ENCODE peak calls at places on chromosomes 6 and 20, in eight cellular contexts. E, D, J, H, U, Y, O and I are unnamed samples.

GRCh38 chr6:10534418-10534760 is 13.2 kb downstream of the GCNT2 start:
- DNase-seq in E (no peak), D (no peak), J (no peak), H (no peak), U (no peak), Y (no peak), O (no peak), I (peak; percentile 32)

GRCh38 chr6:168363811-168364792 is 44.5 kb upstream of the DACT2 start:
- DNase-seq in E (no peak), D (no peak), J (peak; percentile 14), H (no peak), U (no peak), Y (peak; percentile 36), O (no peak), I (no peak)

GRCh38 chr6:12472601-12473038 is 182.5 kb downstream of the EDN1 start:
- DNase-seq in E (peak; percentile 51), D (peak; percentile 94), J (no peak), H (peak; percentile 59), U (no peak), Y (peak; percentile 85), O (no peak), I (peak; percentile 32)

GRCh38 chr6:13544454-13545186 is 29.8 kb upstream of the SIRT5 start:
- DNase-seq in E (no peak), D (no peak), J (no peak), H (no peak), U (no peak), Y (no peak), O (no peak), I (no peak)

GRCh38 chr20:37395411-37395800 is 49.5 kb downstream of the SRC start:
- DNase-seq in E (no peak), D (no peak), J (no peak), H (no peak), U (no peak), Y (no peak), O (no peak), I (no peak)

GRCh38 chr6:31826793-31827285 is 699 bp upstream of the HSPA1B start:
- DNase-seq in E (peak; percentile 89), D (peak; percentile 86), J (peak; percentile 87), H (peak; percentile 88), U (peak; percentile 78), Y (peak; percentile 97), O (peak; percentile 91), I (peak; percentile 94)

GRCh38 chr20:53599039-53599362 is 5.4 kb upstream of the ZNF217 start:
- DNase-seq in E (no peak), D (no peak), J (no peak), H (no peak), U (no peak), Y (no peak), O (no peak), I (no peak)

GRCh38 chr6:31763617-31763940 is 1.1 kb downstream of the SAPCD1 start:
- DNase-seq in E (no peak), D (no peak), J (no peak), H (no peak), U (no peak), Y (no peak), O (no peak), I (no peak)

GRCh38 chr20:32537657-32538525 is 47.2 kb downstream of the NOL4L start:
- DNase-seq in E (no peak), D (no peak), J (no peak), H (no peak), U (peak; percentile 86), Y (no peak), O (no peak), I (no peak)

GRCh38 chr6:24668997-24669361 is 2.1 kb downstream of the ACOT13 start:
- DNase-seq in E (no peak), D (no peak), J (no peak), H (no peak), U (no peak), Y (no peak), O (no peak), I (no peak)
- TF ChIP-seq POLR2A in E (no peak), D (no peak), J (no peak), H (no peak), U (no peak), Y (no peak), O (no peak), I (no peak)

GRCh38 chr20:44521484-44522481 is at the start of gene SERINC3:
- DNase-seq in E (peak; percentile 95), D (peak; percentile 97), J (peak; percentile 97), H (peak; percentile 96), U (peak; percentile 96), Y (peak; percentile 99), O (peak; percentile 98), I (peak; percentile 96)
- H3K4me1 ChIP-seq in E (peaks cover 36% of the 10 kb centered on the region), D (peaks cover 44% of the 10 kb centered on the region), J (no peaks in the 10 kb centered on the region), H (peaks cover 31% of the 10 kb centered on the region), U (peaks cover 46% of the 10 kb centered on the region), Y (no peaks in the 10 kb centered on the region), O (peaks cover 53% of the 10 kb centered on the region), I (peaks cover 38% of the 10 kb centered on the region)

GRCh38 chr6:16227048-16227562 is 11.3 kb upstream of the GMPR start:
- DNase-seq in E (no peak), D (no peak), J (no peak), H (no peak), U (no peak), Y (no peak), O (no peak), I (peak; percentile 20)

GRCh38 chr6:16223362-16223761 is 15.0 kb upstream of the GMPR start:
- DNase-seq in E (no peak), D (no peak), J (no peak), H (no peak), U (no peak), Y (no peak), O (no peak), I (no peak)

GRCh38 chr6:16222826-16223225 is 15.6 kb upstream of the GMPR start:
- DNase-seq in E (no peak), D (no peak), J (no peak), H (no peak), U (no peak), Y (no peak), O (no peak), I (no peak)

GRCh38 chr6:16227605-16228004 is 10.8 kb upstream of the GMPR start:
- DNase-seq in E (no peak), D (no peak), J (no peak), H (no peak), U (peak; percentile 11), Y (no peak), O (no peak), I (peak; percentile 48)

DNA sequence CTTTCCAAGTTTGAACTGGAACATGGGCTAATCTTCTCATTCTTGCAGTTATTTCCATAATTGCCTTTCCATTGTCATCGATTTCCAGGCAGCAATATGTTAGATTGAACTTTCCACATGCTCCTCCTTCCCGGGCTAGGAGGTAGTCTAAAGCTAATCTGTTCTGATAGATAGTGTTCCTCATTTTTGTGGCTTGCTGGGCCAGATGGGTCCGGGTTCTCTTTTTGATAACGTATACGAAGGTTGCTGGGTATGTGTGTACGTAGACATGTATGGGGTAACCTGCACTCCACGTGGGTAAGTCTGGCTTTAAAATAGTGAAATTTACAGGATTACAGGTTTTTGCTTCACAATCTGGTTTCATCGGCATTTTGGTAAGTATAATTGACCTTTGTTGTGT is 14.0 kb upstream of the GMPR start:
- DNase-seq in E (no peak), D (no peak), J (no peak), H (no peak), U (peak; percentile 77), Y (no peak), O (no peak), I (no peak)
- H3K4me3 ChIP-seq in E (no peak overlapping the region), D (no peak overlapping the region), J (no peak overlapping the region), H (no peak overlapping the region), U (no peak overlapping the region), Y (no peak overlapping the region), O (no peak overlapping the region), I (no peak overlapping the region)

GRCh38 chr6:57222684-57223077 is 574 bp upstream of the RAB23 start:
- DNase-seq in E (no peak), D (no peak), J (no peak), H (no peak), U (no peak), Y (no peak), O (no peak), I (no peak)

GRCh38 chr6:57220083-57220703 is 1.9 kb downstream of the RAB23 start:
- DNase-seq in E (no peak), D (no peak), J (no peak), H (no peak), U (no peak), Y (no peak), O (no peak), I (no peak)

GRCh38 chr6:57221191-57221935 is 744 bp downstream of the RAB23 start:
- DNase-seq in E (peak; percentile 63), D (peak; percentile 51), J (peak; percentile 68), H (peak; percentile 19), U (peak; percentile 71), Y (peak; percentile 86), O (peak; percentile 44), I (peak; percentile 66)

GRCh38 chr6:57224769-57225515 is 2.8 kb upstream of the RAB23 start:
- DNase-seq in E (no peak), D (no peak), J (no peak), H (no peak), U (no peak), Y (no peak), O (no peak), I (no peak)

DNA sequence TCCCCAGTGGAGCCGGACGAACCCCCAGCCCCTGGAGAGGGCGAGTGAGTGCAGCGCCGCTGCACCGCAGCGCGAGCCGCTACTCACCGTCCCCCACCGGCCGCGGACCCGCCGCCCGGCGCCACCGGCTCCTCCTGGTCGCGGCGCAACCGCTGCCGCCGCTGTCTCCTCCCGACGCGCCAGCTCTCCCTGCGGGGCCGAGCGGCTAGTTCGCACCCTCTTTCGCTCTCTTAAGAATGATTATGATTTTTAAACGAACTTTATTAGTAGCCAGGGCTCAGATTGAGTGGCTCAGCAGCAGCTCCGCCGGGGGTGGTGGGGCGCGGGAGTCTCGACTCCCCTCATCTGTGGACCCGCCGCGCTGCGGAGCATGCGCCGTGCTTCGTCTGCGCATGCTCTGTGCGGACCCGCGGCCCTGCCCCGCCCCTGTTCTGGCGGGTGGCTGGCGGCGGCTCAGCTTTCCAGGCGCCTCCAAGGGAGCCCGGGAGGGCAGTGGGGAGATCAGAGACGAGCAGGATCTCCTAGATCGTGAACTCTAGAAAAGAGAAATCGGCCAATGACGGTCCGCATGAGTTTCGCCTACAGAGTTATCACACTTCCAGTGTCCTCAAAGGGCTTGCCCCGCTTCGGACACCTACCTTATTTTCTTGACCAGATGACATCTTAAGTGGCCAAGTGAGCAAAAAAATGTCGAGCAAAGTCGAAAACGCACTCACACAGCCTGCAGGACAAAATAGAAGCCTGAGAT is at the start of gene RAB23:
- DNase-seq in E (peak; percentile 90), D (peak; percentile 85), J (peak; percentile 90), H (peak; percentile 72), U (peak; percentile 95), Y (peak; percentile 94), O (peak; percentile 84), I (peak; percentile 82)
- TF ChIP-seq POLR2A in E (peak; percentile 86), D (peak; percentile 39), J (peak; percentile 57), H (peak; percentile 63), U (peak; percentile 83), Y (peak; percentile 92), O (no peak), I (peak; percentile 95)

DNA sequence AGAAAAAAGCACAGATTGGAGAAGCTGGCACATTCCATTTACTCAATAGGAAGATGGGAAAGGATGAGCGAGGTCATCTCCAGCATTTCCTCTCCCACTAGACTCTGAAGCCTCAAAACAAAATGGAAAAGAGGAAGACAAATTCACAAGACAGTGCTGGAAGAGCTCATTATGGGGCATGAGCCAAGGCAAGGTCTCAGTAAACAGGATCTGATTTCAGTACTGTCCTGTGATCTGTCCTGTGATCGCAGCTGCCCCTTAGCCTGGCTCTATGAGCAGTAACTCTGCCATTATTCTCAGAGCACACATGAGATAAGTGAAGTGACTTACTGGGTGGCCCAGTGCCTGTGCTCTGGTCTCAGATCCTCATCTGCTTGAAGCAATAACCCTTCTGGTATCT is 68.1 kb upstream of the SLC4A11 start:
- DNase-seq in E (no peak), D (peak; percentile 26), J (no peak), H (peak; percentile 50), U (no peak), Y (no peak), O (no peak), I (no peak)
- H3K4me1 ChIP-seq in E (no peaks in the 10 kb centered on the region), D (peaks cover 5% of the 10 kb centered on the region), J (no peaks in the 10 kb centered on the region), H (no peaks in the 10 kb centered on the region), U (no peaks in the 10 kb centered on the region), Y (no peaks in the 10 kb centered on the region), O (no peaks in the 10 kb centered on the region), I (peaks cover 15% of the 10 kb centered on the region)